ENCODE peak calls at places on chromosomes 6 and 20, in eight cellular contexts. A is keratinocyte, P is lower lobe of right lung, D is PC-9, V is fibroblast of mammary gland, G is AG04450, Z is astrocyte, C is AG10803. R is an unnamed sample.

GRCh38 chr20:17995967-17996819 is 27.4 kb downstream of the MGME1 start:
- DNase-seq in A (peak), P (no peak), D (peak), V (peak), G (no peak), Z (peak), C (peak), R (peak)

GRCh38 chr6:136812174-136812573 is 10.2 kb upstream of the PEX7 start:
- DNase-seq in A (no peak), P (no peak), D (no peak), V (no peak), G (no peak), Z (peak), C (peak), R (no peak)

GRCh38 chr6:111812080-111813038 is 60.9 kb downstream of the FYN start:
- DNase-seq in A (peak), P (no peak), D (no peak), V (no peak), G (no peak), Z (peak), C (no peak), R (peak)

GRCh38 chr20:35187584-35188190 is 15.8 kb downstream of the PROCR start:
- DNase-seq in A (no peak), P (no peak), D (no peak), V (no peak), G (peak), Z (no peak), C (no peak), R (no peak)

GRCh38 chr6:31972709-31973350 is 892 bp upstream of the DXO start:
- DNase-seq in A (peak), P (no peak), D (no peak), V (peak), G (no peak), Z (peak), C (peak), R (peak)

GRCh38 chr20:53146201-53146891 is 174.2 kb downstream of the TSHZ2 start:
- DNase-seq in A (no peak), P (no peak), D (no peak), V (no peak), G (no peak), Z (peak), C (no peak), R (peak)

GRCh38 chr6:168050861-168051586 is 28.0 kb downstream of the FRMD1 start:
- DNase-seq in A (no peak), P (peak), D (no peak), V (peak), G (no peak), Z (no peak), C (peak), R (peak)

GRCh38 chr6:169473663-169474062 is 220.0 kb upstream of the THBS2 start:
- DNase-seq in A (no peak), P (no peak), D (no peak), V (no peak), G (no peak), Z (no peak), C (no peak), R (no peak)

GRCh38 chr6:14002176-14002947 is 77.6 kb downstream of the RNF182 start:
- DNase-seq in A (no peak), P (no peak), D (no peak), V (no peak), G (no peak), Z (no peak), C (no peak), R (no peak)

GRCh38 chr6:131281471-131282270 is 146.4 kb downstream of the AKAP7 start:
- DNase-seq in A (no peak), P (peak), D (no peak), V (peak), G (no peak), Z (peak), C (peak), R (peak)

GRCh38 chr6:35757461-35758123 is 18.8 kb upstream of the CLPSL2 start:
- DNase-seq in A (no peak), P (no peak), D (no peak), V (peak), G (no peak), Z (no peak), C (peak), R (peak)

GRCh38 chr6:109611502-109611901 is 79.5 kb downstream of the AK9 start:
- DNase-seq in A (no peak), P (no peak), D (no peak), V (no peak), G (no peak), Z (no peak), C (no peak), R (no peak)

GRCh38 chr6:12645941-12646340 is 70.6 kb upstream of the PHACTR1 start:
- DNase-seq in A (no peak), P (no peak), D (no peak), V (no peak), G (no peak), Z (no peak), C (no peak), R (no peak)

GRCh38 chr6:5109436-5109835 is 24.3 kb downstream of the PPP1R3G start:
- DNase-seq in A (no peak), P (no peak), D (no peak), V (no peak), G (no peak), Z (no peak), C (no peak), R (no peak)

GRCh38 chr6:129175066-129175465 is 292.1 kb downstream of the LAMA2 start:
- DNase-seq in A (no peak), P (no peak), D (no peak), V (peak), G (no peak), Z (no peak), C (peak), R (no peak)

GRCh38 chr20:10637062-10637559 is 36.7 kb downstream of the JAG1 start:
- DNase-seq in A (no peak), P (no peak), D (no peak), V (peak), G (no peak), Z (peak), C (peak), R (peak)

GRCh38 chr6:15744824-15745402 is 82.1 kb upstream of the DTNBP1 start:
- DNase-seq in A (no peak), P (no peak), D (no peak), V (no peak), G (no peak), Z (no peak), C (no peak), R (no peak)

GRCh38 chr20:37627060-37627766 is 66.6 kb upstream of the CTNNBL1 start:
- DNase-seq in A (peak), P (no peak), D (peak), V (peak), G (peak), Z (peak), C (peak), R (peak)

GRCh38 chr20:40323411-40323810 is 365.6 kb downstream of the MAFB start:
- DNase-seq in A (no peak), P (peak), D (no peak), V (no peak), G (no peak), Z (no peak), C (no peak), R (no peak)

GRCh38 chr20:56428881-56429280 is 16.8 kb downstream of the CASS4 start:
- DNase-seq in A (no peak), P (no peak), D (no peak), V (no peak), G (no peak), Z (no peak), C (no peak), R (no peak)
- TF ChIP-seq CTCF in A (no peak), P (no peak), D (no peak), V (no peak), G (no peak), Z (no peak), C (no peak), R (no peak)

DNA sequence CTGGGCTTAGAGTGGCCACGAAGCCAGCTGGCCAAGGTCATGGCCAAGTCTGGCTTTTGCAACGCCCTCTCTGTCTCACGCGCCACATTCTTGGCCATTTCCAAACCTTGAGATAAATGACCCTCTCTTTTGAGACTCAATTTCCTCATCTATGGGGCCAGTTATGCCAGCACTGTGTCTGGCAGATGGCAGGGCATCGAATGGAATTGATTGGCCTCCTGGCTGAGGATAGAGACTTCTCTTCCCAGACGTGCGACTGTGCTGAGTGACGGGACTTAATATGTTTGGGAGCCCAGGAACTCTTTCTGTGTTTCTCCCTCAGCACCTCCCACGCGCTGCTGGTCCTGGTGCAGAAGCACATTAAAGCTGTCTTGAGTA is 7.6 kb downstream of the BPIFB2 start:
- DNase-seq in A (no peak), P (no peak), D (no peak), V (no peak), G (no peak), Z (no peak), C (no peak), R (no peak)
- TF ChIP-seq CTCF in A (no peak), P (no peak), D (no peak), V (no peak), G (no peak), Z (no peak), C (no peak), R (no peak)

GRCh38 chr6:122798099-122798641 is 9.1 kb downstream of the SMPDL3A start:
- DNase-seq in A (no peak), P (no peak), D (no peak), V (peak), G (no peak), Z (peak), C (peak), R (peak)
- TF ChIP-seq CTCF in A (no peak), P (no peak), D (no peak), V (no peak), G (no peak), Z (no peak), C (no peak), R (no peak)

DNA sequence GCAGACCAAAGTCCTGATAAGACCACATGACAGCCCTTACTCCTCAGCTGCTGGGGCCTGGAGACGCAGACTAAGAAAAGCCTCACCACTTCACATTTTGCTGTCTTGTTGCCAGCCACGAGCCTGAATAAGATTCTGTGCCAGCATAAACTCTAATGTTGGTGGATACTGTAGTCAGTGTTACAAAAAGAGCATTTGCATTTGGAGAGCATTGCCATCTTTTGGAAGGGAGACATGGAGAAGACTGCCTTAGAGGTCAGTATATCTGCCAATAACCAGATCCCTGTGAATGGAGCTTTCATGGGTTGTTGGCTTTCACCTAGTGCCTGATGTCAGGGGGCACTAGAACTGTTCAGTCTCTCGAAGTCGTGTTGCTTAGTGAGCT is 315.2 kb downstream of the ZFAND3 start:
- DNase-seq in A (no peak), P (no peak), D (no peak), V (no peak), G (no peak), Z (no peak), C (no peak), R (no peak)
- TF ChIP-seq CTCF in A (no peak), P (no peak), D (no peak), V (no peak), G (no peak), Z (no peak), C (no peak), R (no peak)